ENCODE peak calls at places on chromosomes 11 and 22, in six cellular contexts. J is K562, O is GM12891, E is stomach, H is SK-N-SH, L is HCT116. W is an unnamed sample.

GRCh38 chr11:34495724-34496377 is 17.7 kb downstream of the ELF5 start:
- DNase-seq in J (no peak), L (peak; percentile 92), E (peak; percentile 73), H (no peak), O (no peak), W (no peak)

GRCh38 chr11:123190504-123190903 is 4.5 kb downstream of the CLMP start:
- DNase-seq in E (no peak), H (no peak), L (no peak), O (no peak), J (no peak), W (no peak)

GRCh38 chr11:34052608-34053160 is 1.2 kb downstream of the CAPRIN1 start:
- DNase-seq in E (peak; percentile 29), O (no peak), H (peak; percentile 44), J (peak; percentile 55), L (no peak), W (no peak)

GRCh38 chr11:66321606-66322005 is 4.8 kb upstream of the CD248 start:
- DNase-seq in E (no peak), H (no peak), O (no peak), L (no peak), J (no peak), W (no peak)

GRCh38 chr22:35313311-35314121 is 13.8 kb downstream of the TOM1 start:
- DNase-seq in E (peak; percentile 24), L (no peak), O (no peak), H (no peak), J (no peak), W (peak; percentile 66)

GRCh38 chr11:126824035-126824607 is 176.4 kb downstream of the KIRREL3 start:
- DNase-seq in L (no peak), E (no peak), H (no peak), J (no peak), O (no peak), W (no peak)

GRCh38 chr11:119461250-119461963 is 38.4 kb upstream of the THY1 start:
- DNase-seq in L (no peak), E (no peak), H (no peak), O (no peak), J (no peak), W (no peak)

GRCh38 chr22:30470655-30471054 is 1.2 kb downstream of the SEC14L3 start:
- DNase-seq in L (no peak), J (no peak), E (no peak), H (no peak), O (no peak), W (no peak)

GRCh38 chr11:61888043-61888442 is 3.3 kb downstream of the FADS3 start:
- DNase-seq in O (no peak), H (no peak), J (no peak), L (no peak), E (no peak), W (peak; percentile 77)

GRCh38 chr11:13043912-13044628 is 35.0 kb downstream of the RASSF10 start:
- DNase-seq in J (no peak), O (no peak), L (no peak), H (no peak), E (no peak), W (no peak)

GRCh38 chr22:47071078-47071811 is 308.8 kb downstream of the TBC1D22A start:
- DNase-seq in L (no peak), J (no peak), E (no peak), H (no peak), O (no peak), W (no peak)

GRCh38 chr11:117621226-117621625 is 175.8 kb downstream of the DSCAML1 start:
- DNase-seq in H (no peak), O (no peak), L (peak; percentile 8), E (no peak), J (peak; percentile 61), W (no peak)

GRCh38 chr11:76845069-76845468 is 15.6 kb upstream of the ACER3 start:
- DNase-seq in E (no peak), L (no peak), H (no peak), O (no peak), J (no peak), W (no peak)

GRCh38 chr11:1604181-1604580 is 4.1 kb downstream of the KRTAP5-3 start:
- DNase-seq in O (no peak), H (no peak), L (no peak), J (no peak), E (no peak), W (no peak)

GRCh38 chr11:36075053-36075452 is 131.2 kb downstream of the LDLRAD3 start:
- DNase-seq in J (no peak), L (no peak), H (no peak), O (no peak), E (no peak), W (no peak)

GRCh38 chr11:73313652-73314051 is 5.6 kb downstream of the ARHGEF17 start:
- DNase-seq in L (no peak), H (no peak), J (no peak), O (no peak), E (no peak), W (no peak)

GRCh38 chr11:8250446-8250845 is 13.2 kb downstream of the LMO1 start:
- DNase-seq in J (no peak), H (peak; percentile 59), L (no peak), E (no peak), O (no peak), W (peak; percentile 31)

GRCh38 chr22:41410311-41410751 is 28.6 kb downstream of the TEF start:
- DNase-seq in H (no peak), L (no peak), J (no peak), E (peak; percentile 50), O (no peak), W (no peak)

GRCh38 chr11:35146074-35146521 is 7.1 kb downstream of the CD44 start:
- DNase-seq in E (no peak), L (no peak), O (no peak), H (no peak), J (no peak), W (no peak)

GRCh38 chr11:103543456-103543855 is 434.2 kb downstream of the DYNC2H1 start:
- DNase-seq in O (no peak), H (no peak), E (no peak), L (no peak), J (no peak), W (no peak)

DNA sequence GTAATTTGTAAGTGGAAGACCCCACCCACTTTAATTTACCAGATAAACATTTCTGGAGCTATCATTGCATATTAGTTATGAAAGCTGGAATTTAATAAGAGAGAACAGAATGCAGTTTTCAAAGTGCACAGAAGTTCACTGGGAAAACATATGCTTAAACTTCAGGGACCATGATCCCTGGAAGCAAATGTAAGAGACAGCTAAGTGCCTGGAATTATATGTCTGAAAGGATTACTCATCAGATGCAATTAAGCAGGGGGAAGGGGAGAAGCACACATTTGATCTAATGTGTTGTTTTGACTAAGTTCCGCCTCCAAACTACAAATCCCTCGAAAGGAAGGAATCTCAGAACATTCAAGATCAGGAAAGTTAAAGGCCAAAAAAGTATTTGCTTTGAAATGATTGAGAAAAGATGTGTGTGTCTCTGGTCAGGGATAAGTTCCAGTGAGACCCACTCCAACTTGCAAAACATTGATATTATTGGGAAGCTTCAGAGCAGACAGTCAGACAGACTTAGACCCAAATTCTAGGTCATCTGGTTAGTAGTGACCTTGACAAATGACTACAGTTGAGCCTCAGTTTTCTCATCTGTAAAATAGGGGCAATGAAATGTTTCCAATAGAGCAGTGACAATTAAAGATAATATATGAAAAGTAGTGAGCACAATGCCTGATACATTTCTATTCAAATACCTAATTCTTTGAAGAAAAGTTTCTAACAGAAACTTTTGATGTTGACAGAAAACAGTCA is 147.6 kb downstream of the ME3 start:
- DNase-seq in H (peak; percentile 16), L (peak; percentile 26), O (no peak), J (no peak), E (no peak), W (no peak)
- TF ChIP-seq POLR2AphosphoS5 in H (no peak), L (no peak), O (no peak), J (no peak), E (no peak), W (no peak)

GRCh38 chr11:74680035-74680671 is 51.1 kb downstream of the CHRDL2 start:
- DNase-seq in E (peak; percentile 14), H (no peak), J (no peak), L (no peak), O (no peak), W (no peak)
- TF ChIP-seq POLR2AphosphoS5 in E (no peak), H (no peak), J (no peak), L (no peak), O (no peak), W (no peak)

GRCh38 chr11:67600324-67601029 is 6.3 kb upstream of the NDUFV1 start:
- DNase-seq in J (no peak), L (no peak), O (no peak), H (no peak), E (no peak), W (no peak)
- TF ChIP-seq POLR2AphosphoS5 in J (peak; percentile 85), L (no peak), O (no peak), H (no peak), E (no peak), W (no peak)

GRCh38 chr22:38262051-38262795 is 10.6 kb downstream of the TMEM184B start:
- DNase-seq in H (peak; percentile 29), E (peak; percentile 71), L (no peak), J (peak; percentile 41), O (no peak), W (no peak)
- TF ChIP-seq POLR2AphosphoS5 in H (no peak), E (peak; percentile 37), L (no peak), J (no peak), O (no peak), W (no peak)

GRCh38 chr11:131064373-131064991 is 148.2 kb upstream of the SNX19 start:
- DNase-seq in O (peak; percentile 40), E (peak; percentile 39), J (peak; percentile 64), L (peak; percentile 13), H (peak; percentile 80), W (no peak)

GRCh38 chr11:131063638-131064037 is 147.4 kb upstream of the SNX19 start:
- DNase-seq in O (no peak), E (no peak), L (no peak), H (no peak), J (no peak), W (no peak)

GRCh38 chr11:131070365-131070764 is 154.1 kb upstream of the SNX19 start:
- DNase-seq in J (no peak), O (no peak), E (no peak), H (no peak), L (no peak), W (no peak)

GRCh38 chr11:131065435-131066295 is 149.4 kb upstream of the SNX19 start:
- DNase-seq in O (no peak), L (no peak), J (no peak), H (no peak), E (no peak), W (no peak)

DNA sequence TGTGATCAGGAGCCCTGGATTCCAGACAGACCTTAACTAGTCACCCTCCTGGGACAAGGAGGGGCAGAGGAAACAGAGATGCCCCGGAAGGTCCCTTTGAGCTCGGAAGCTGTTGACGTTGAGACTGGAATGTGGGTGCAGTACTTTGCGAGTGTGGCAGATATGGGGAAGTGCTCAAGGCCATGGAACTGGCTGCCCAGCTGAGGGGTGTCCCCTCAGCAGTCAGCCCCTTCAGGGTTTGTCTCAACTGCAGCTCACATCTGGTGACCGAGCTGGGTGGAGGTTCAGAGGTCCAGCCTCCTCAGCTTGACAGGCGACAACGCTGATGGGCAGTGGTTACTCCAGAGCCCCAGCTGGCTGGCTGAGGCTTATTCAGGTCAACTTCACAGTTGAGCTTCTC is 150.3 kb upstream of the SNX19 start:
- DNase-seq in E (no peak), J (no peak), L (no peak), H (no peak), O (no peak), W (no peak)
- TF ChIP-seq POLR2AphosphoS5 in E (no peak), J (no peak), L (no peak), H (no peak), O (no peak), W (no peak)